ENCODE peak calls at places on chromosomes 13 and 19, in six cellular contexts. R is lower leg skin, Z is OCI-M1, P is heart right ventricle, J is mesendoderm, L is uterus. T is an unnamed sample.

GRCh38 chr19:29714953-29715694 is at the start of gene C19orf12:
- DNase-seq in P (peak; percentile 73), Z (peak; percentile 79), L (peak; percentile 47), J (peak; percentile 57), R (no peak), T (peak; percentile 41)

GRCh38 chr13:29594710-29595379 is 643 bp downstream of the SLC7A1 start:
- DNase-seq in R (peak; percentile 53), J (peak; percentile 33), L (peak; percentile 74), P (peak; percentile 58), Z (peak; percentile 54), T (peak; percentile 48)

GRCh38 chr19:46355234-46355990 is 8.5 kb downstream of the PPP5C start:
- DNase-seq in Z (no peak), J (peak; percentile 44), P (no peak), R (no peak), L (no peak), T (no peak)

GRCh38 chr13:31860002-31860401 is 120.7 kb downstream of the RXFP2 start:
- DNase-seq in L (no peak), R (no peak), J (no peak), Z (no peak), P (peak; percentile 20), T (no peak)

GRCh38 chr19:31289381-31289880 is 59.8 kb downstream of the TSHZ3 start:
- DNase-seq in L (no peak), Z (no peak), J (no peak), P (no peak), R (no peak), T (no peak)

GRCh38 chr13:43905435-43906031 is 25.8 kb downstream of the LACC1 start:
- DNase-seq in Z (peak; percentile 82), L (peak; percentile 46), P (no peak), R (peak; percentile 43), J (peak; percentile 72), T (peak; percentile 49)

GRCh38 chr19:13859361-13859880 is 17.5 kb upstream of the NANOS3 start:
- DNase-seq in J (peak; percentile 71), R (no peak), P (no peak), Z (peak; percentile 85), L (no peak), T (peak; percentile 42)

GRCh38 chr13:84655677-84656076 is 773.4 kb upstream of the SLITRK1 start:
- DNase-seq in J (peak; percentile 31), L (no peak), P (no peak), Z (no peak), R (no peak), T (no peak)

GRCh38 chr13:63198076-63198475 is 1782.4 kb upstream of the PCDH20 start:
- DNase-seq in R (no peak), P (no peak), J (no peak), Z (no peak), L (no peak), T (no peak)

GRCh38 chr13:72104656-72105180 is 237.7 kb upstream of the DACH1 start:
- DNase-seq in Z (no peak), P (no peak), R (no peak), J (no peak), L (no peak), T (peak; percentile 7)

GRCh38 chr13:100330662-100331061 is 241.8 kb downstream of the PCCA start:
- DNase-seq in Z (no peak), P (no peak), J (no peak), R (no peak), L (no peak), T (no peak)

GRCh38 chr19:15126511-15126910 is 19.3 kb downstream of the SYDE1 start:
- DNase-seq in P (no peak), L (no peak), R (no peak), Z (no peak), J (no peak), T (no peak)

GRCh38 chr19:5292843-5293606 is 47.6 kb downstream of the PTPRS start:
- DNase-seq in R (no peak), L (peak; percentile 70), Z (peak; percentile 90), P (peak; percentile 74), J (peak; percentile 85), T (no peak)

GRCh38 chr13:100298116-100298681 is 209.3 kb downstream of the PCCA start:
- DNase-seq in P (no peak), J (no peak), R (no peak), L (no peak), Z (no peak), T (no peak)